ENCODE peak calls at places on chromosomes 5 and 9, in eight cellular contexts. H is IMR-90, K is ovary, X is sigmoid colon, V is tibial nerve, E is esophagus squamous epithelium, Y is uterus, L is HCT116. S is an unnamed sample.
A peak's percentile ranks its signal among the peaks of the same experiment; 100 is the strongest.

GRCh38 chr5:150129813-150130492 is 25.7 kb downstream of the PDGFRB start:
- DNase-seq in H (peak; percentile 78), L (peak; percentile 43), X (peak; percentile 91), K (peak; percentile 86), Y (peak; percentile 85), E (no peak), V (peak; percentile 85), S (peak; percentile 73)

GRCh38 chr9:72322259-72322658 is 42.7 kb downstream of the ZFAND5 start:
- DNase-seq in X (no peak), H (peak; percentile 30), Y (no peak), K (no peak), E (no peak), V (no peak), L (no peak), S (no peak)

GRCh38 chr5:97383996-97384395 is 200.9 kb upstream of the RIOK2 start:
- DNase-seq in Y (no peak), K (no peak), E (no peak), H (peak; percentile 36), L (peak; percentile 8), V (no peak), X (no peak), S (no peak)

GRCh38 chr9:7042124-7042523 is 284.4 kb downstream of the KDM4C start:
- DNase-seq in Y (no peak), V (no peak), E (no peak), K (no peak), X (no peak), H (peak; percentile 12), L (no peak), S (no peak)

GRCh38 chr5:135921388-135921787 is 25.7 kb upstream of the IL9 start:
- DNase-seq in K (no peak), E (no peak), L (no peak), X (no peak), V (no peak), Y (no peak), H (peak; percentile 27), S (no peak)

GRCh38 chr5:108382784-108383358 is 973 bp upstream of the FBXL17 start:
- DNase-seq in H (peak; percentile 44), L (no peak), K (no peak), V (no peak), Y (no peak), E (no peak), X (no peak), S (no peak)

GRCh38 chr5:126368239-126368812 is 54.9 kb upstream of the GRAMD2B start:
- DNase-seq in E (no peak), Y (peak; percentile 73), L (no peak), H (peak; percentile 25), X (peak; percentile 75), V (no peak), K (no peak), S (no peak)

GRCh38 chr5:96629774-96630173 is 32.4 kb upstream of the CAST start:
- DNase-seq in X (no peak), H (peak; percentile 89), E (no peak), V (no peak), K (no peak), L (peak; percentile 22), Y (no peak), S (no peak)

GRCh38 chr5:109105631-109106267 is 304.0 kb downstream of the PJA2 start:
- DNase-seq in K (no peak), X (no peak), H (peak; percentile 91), L (no peak), Y (no peak), E (no peak), V (peak; percentile 20), S (no peak)

GRCh38 chr5:115325291-115326019 is 29.0 kb upstream of the CCDC112 start:
- DNase-seq in K (no peak), L (no peak), H (no peak), X (no peak), Y (no peak), V (no peak), E (no peak), S (no peak)

GRCh38 chr5:173042708-173043107 is 13.4 kb upstream of the CREBRF start:
- DNase-seq in X (no peak), V (no peak), L (no peak), K (no peak), E (no peak), Y (no peak), H (no peak), S (no peak)
- TF ChIP-seq POLR2A in X (no peak), V (no peak), L (no peak), K (no peak), E (no peak), Y (no peak), H (no peak), S (no peak)

DNA sequence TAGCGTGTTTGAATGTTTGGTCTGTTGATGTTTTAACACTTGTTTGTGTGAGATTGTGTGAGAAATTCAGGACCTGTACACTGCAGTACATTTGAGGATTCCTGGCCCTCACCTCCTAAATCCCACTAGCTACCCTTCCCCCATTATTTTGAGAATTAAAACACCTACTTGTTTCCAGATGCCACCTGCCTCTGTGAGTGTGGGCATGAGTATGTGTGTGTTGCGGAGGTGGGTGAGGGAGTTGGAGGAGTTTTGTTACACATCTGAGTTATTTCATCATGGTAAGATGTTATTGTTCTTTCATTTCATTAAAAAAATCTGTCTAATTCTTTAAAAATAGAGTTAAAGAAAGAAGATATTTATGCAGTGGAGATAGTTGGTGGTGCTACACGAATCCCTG is 36.3 kb downstream of the HSPA4 start:
- DNase-seq in E (no peak), X (no peak), V (no peak), L (no peak), H (no peak), Y (no peak), K (no peak), S (no peak)
- H3K36me3 ChIP-seq in E (peaks cover 27% of the 10 kb centered on the region), X (peaks cover 20% of the 10 kb centered on the region), V (peaks cover 76% of the 10 kb centered on the region), L (peaks cover 33% of the 10 kb centered on the region), H (peaks cover 33% of the 10 kb centered on the region), Y (peaks cover 4% of the 10 kb centered on the region), K (no peaks in the 10 kb centered on the region), S (peaks cover 87% of the 10 kb centered on the region)

GRCh38 chr9:131396626-131397025 is 2.7 kb downstream of the PRRC2B start:
- DNase-seq in E (no peak), Y (no peak), H (no peak), K (no peak), X (no peak), V (no peak), L (no peak), S (no peak)
- H3K4me3 ChIP-seq in E (peak overlapping the region; percentile 61), Y (peak overlapping the region; percentile 98), H (peak overlapping the region; percentile 10), K (no peak overlapping the region), X (peak overlapping the region; percentile 76), V (no peak overlapping the region), L (no peak overlapping the region), S (peak overlapping the region; percentile 93)

GRCh38 chr5:178216088-178216534 is 11.8 kb downstream of the HNRNPAB start:
- DNase-seq in K (no peak), L (no peak), Y (no peak), X (no peak), V (no peak), H (no peak), E (no peak), S (no peak)

GRCh38 chr5:178213003-178213449 is 8.7 kb downstream of the HNRNPAB start:
- DNase-seq in K (no peak), Y (no peak), H (no peak), L (no peak), E (no peak), V (no peak), X (no peak), S (peak; percentile 15)

GRCh38 chr5:178213748-178214151 is 9.4 kb downstream of the HNRNPAB start:
- DNase-seq in Y (no peak), V (no peak), K (no peak), E (no peak), H (no peak), L (no peak), X (no peak), S (no peak)

GRCh38 chr5:178215263-178216002 is 11.1 kb downstream of the HNRNPAB start:
- DNase-seq in Y (no peak), V (no peak), K (no peak), E (no peak), H (no peak), L (no peak), X (no peak), S (no peak)

GRCh38 chr5:178214160-178214803 is 9.9 kb downstream of the HNRNPAB start:
- DNase-seq in X (no peak), E (no peak), L (no peak), Y (no peak), V (no peak), K (no peak), H (no peak), S (no peak)
- TF ChIP-seq POLR2A in X (no peak), E (no peak), L (no peak), Y (no peak), V (no peak), K (no peak), H (no peak), S (no peak)

GRCh38 chr9:127521919-127522304 is 70.6 kb downstream of the LRSAM1 start:
- DNase-seq in H (no peak), K (peak; percentile 74), L (no peak), E (no peak), X (no peak), Y (no peak), V (no peak), S (peak; percentile 66)
- H3K36me3 ChIP-seq in H (peaks cover 76% of the 10 kb centered on the region), K (no peaks in the 10 kb centered on the region), L (peaks cover 76% of the 10 kb centered on the region), E (peaks cover 70% of the 10 kb centered on the region), X (peaks cover 26% of the 10 kb centered on the region), Y (no peaks in the 10 kb centered on the region), V (peaks cover 75% of the 10 kb centered on the region), S (peaks cover 3% of the 10 kb centered on the region)

GRCh38 chr5:160272889-160273288 is 39.5 kb downstream of the CCNJL start:
- DNase-seq in X (no peak), H (no peak), Y (no peak), K (no peak), L (no peak), E (no peak), V (no peak), S (no peak)

GRCh38 chr5:160270704-160271103 is 41.4 kb downstream of the FABP6 start:
- DNase-seq in V (no peak), L (no peak), K (no peak), X (no peak), E (no peak), H (no peak), Y (no peak), S (no peak)

GRCh38 chr5:160272041-160272663 is 40.2 kb downstream of the CCNJL start:
- DNase-seq in E (no peak), V (no peak), X (no peak), K (no peak), H (no peak), L (no peak), Y (no peak), S (no peak)

GRCh38 chr5:160271396-160271795 is 41.0 kb downstream of the CCNJL start:
- DNase-seq in X (no peak), L (no peak), H (no peak), K (no peak), Y (no peak), V (no peak), E (no peak), S (no peak)

GRCh38 chr5:160274483-160274931 is 37.9 kb downstream of the CCNJL start:
- DNase-seq in H (no peak), Y (no peak), L (no peak), K (no peak), V (no peak), X (no peak), E (no peak), S (no peak)
- H3K4me3 ChIP-seq in H (no peak overlapping the region), Y (no peak overlapping the region), L (no peak overlapping the region), K (no peak overlapping the region), V (no peak overlapping the region), X (no peak overlapping the region), E (no peak overlapping the region), S (no peak overlapping the region)

DNA sequence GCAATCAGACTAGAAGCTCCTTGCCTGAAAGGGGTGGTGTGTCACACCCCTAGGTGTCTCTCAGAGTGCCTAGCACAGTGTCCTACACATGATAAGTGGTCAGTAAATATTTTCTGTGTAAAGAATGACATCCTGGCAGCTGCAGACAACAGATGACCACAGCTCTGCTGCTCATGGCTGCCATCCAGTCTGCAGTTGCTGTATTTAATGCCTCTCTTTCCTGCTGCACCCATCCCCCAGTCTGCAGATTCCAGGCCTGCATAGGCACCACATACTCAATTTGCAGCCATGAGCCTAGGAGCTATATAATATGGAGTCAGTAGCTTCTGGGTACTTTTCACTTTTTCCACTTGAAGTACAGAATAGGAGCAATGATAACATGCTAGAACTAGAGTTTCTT is 94.9 kb upstream of the NR4A3 start:
- DNase-seq in E (no peak), V (no peak), X (no peak), H (no peak), L (no peak), Y (no peak), K (no peak), S (no peak)
- TF ChIP-seq POLR2A in E (no peak), V (no peak), X (no peak), H (no peak), L (no peak), Y (no peak), K (no peak), S (no peak)